ENCODE peak calls at places on chromosome 11, in five cellular contexts. One of them, this sample, is unnamed.
A peak's percentile ranks its signal among the peaks of the same experiment; 100 is the strongest.

GRCh38 chr11:5279678-5280077 is 9.9 kb upstream of the HBE1 start:
- DNase-seq in cardiac muscle cell: no peak
- DNase-seq in neural progenitor cell: no peak
- DNase-seq in esophagus squamous epithelium: no peak
- DNase-seq in HCT116: no peak
- DNase-seq in this sample: no peak

GRCh38 chr11:47166368-47166767 is 10.3 kb downstream of the ARFGAP2 start:
- DNase-seq in cardiac muscle cell: no peak
- DNase-seq in neural progenitor cell: no peak
- DNase-seq in esophagus squamous epithelium: no peak
- DNase-seq in HCT116: no peak
- DNase-seq in this sample: no peak

GRCh38 chr11:131739243-131739882 is 368.9 kb downstream of the NTM start:
- DNase-seq in cardiac muscle cell: no peak
- DNase-seq in neural progenitor cell: peak; percentile 40
- DNase-seq in esophagus squamous epithelium: no peak
- DNase-seq in HCT116: no peak
- DNase-seq in this sample: no peak

GRCh38 chr11:62575156-62575555 is 1.5 kb upstream of the EEF1G start:
- DNase-seq in cardiac muscle cell: no peak
- DNase-seq in neural progenitor cell: no peak
- DNase-seq in esophagus squamous epithelium: no peak
- DNase-seq in HCT116: no peak
- DNase-seq in this sample: peak; percentile 26

GRCh38 chr11:118697346-118697745 is 17.9 kb upstream of the TREH start:
- DNase-seq in cardiac muscle cell: no peak
- DNase-seq in neural progenitor cell: no peak
- DNase-seq in esophagus squamous epithelium: no peak
- DNase-seq in HCT116: no peak
- DNase-seq in this sample: no peak

GRCh38 chr11:28819741-28820140 is 711.6 kb downstream of the METTL15 start:
- DNase-seq in cardiac muscle cell: no peak
- DNase-seq in neural progenitor cell: no peak
- DNase-seq in esophagus squamous epithelium: no peak
- DNase-seq in HCT116: no peak
- DNase-seq in this sample: no peak

GRCh38 chr11:114774599-114775365 is 96.5 kb downstream of the NXPE2 start:
- DNase-seq in cardiac muscle cell: peak; percentile 87
- DNase-seq in neural progenitor cell: peak; percentile 88
- DNase-seq in esophagus squamous epithelium: no peak
- DNase-seq in HCT116: peak; percentile 0
- DNase-seq in this sample: peak; percentile 83

GRCh38 chr11:121291896-121292502 is 572 bp upstream of the SC5D start:
- DNase-seq in cardiac muscle cell: peak; percentile 43
- DNase-seq in neural progenitor cell: no peak
- DNase-seq in esophagus squamous epithelium: no peak
- DNase-seq in HCT116: no peak
- DNase-seq in this sample: no peak

GRCh38 chr11:103407641-103408040 is 298.4 kb downstream of the DYNC2H1 start:
- DNase-seq in cardiac muscle cell: no peak
- DNase-seq in neural progenitor cell: no peak
- DNase-seq in esophagus squamous epithelium: no peak
- DNase-seq in HCT116: no peak
- DNase-seq in this sample: no peak

GRCh38 chr11:108221401-108221800 is 1.0 kb downstream of the NPAT start:
- DNase-seq in cardiac muscle cell: no peak
- DNase-seq in neural progenitor cell: peak; percentile 37
- DNase-seq in esophagus squamous epithelium: no peak
- DNase-seq in HCT116: no peak
- DNase-seq in this sample: no peak

GRCh38 chr11:9708544-9708943 is 44.7 kb downstream of the SWAP70 start:
- DNase-seq in cardiac muscle cell: no peak
- DNase-seq in neural progenitor cell: no peak
- DNase-seq in esophagus squamous epithelium: no peak
- DNase-seq in HCT116: no peak
- DNase-seq in this sample: no peak

GRCh38 chr11:17552041-17552355 is 4.9 kb downstream of the OTOG start:
- DNase-seq in cardiac muscle cell: no peak
- DNase-seq in neural progenitor cell: no peak
- DNase-seq in esophagus squamous epithelium: no peak
- DNase-seq in HCT116: no peak
- DNase-seq in this sample: no peak

GRCh38 chr11:1868636-1869291 is 15.9 kb downstream of the LSP1 start:
- DNase-seq in cardiac muscle cell: no peak
- DNase-seq in neural progenitor cell: no peak
- DNase-seq in esophagus squamous epithelium: no peak
- DNase-seq in HCT116: no peak
- DNase-seq in this sample: no peak

GRCh38 chr11:61172888-61173287 is 11.7 kb upstream of the VPS37C start:
- DNase-seq in cardiac muscle cell: no peak
- DNase-seq in neural progenitor cell: no peak
- DNase-seq in esophagus squamous epithelium: no peak
- DNase-seq in HCT116: no peak
- DNase-seq in this sample: no peak

GRCh38 chr11:116072776-116073175 is 568.6 kb upstream of the CADM1 start:
- DNase-seq in cardiac muscle cell: no peak
- DNase-seq in neural progenitor cell: peak; percentile 49
- DNase-seq in esophagus squamous epithelium: no peak
- DNase-seq in HCT116: no peak
- DNase-seq in this sample: peak; percentile 73

GRCh38 chr11:113184498-113184897 is 129.9 kb upstream of the TTC12 start:
- DNase-seq in cardiac muscle cell: no peak
- DNase-seq in neural progenitor cell: no peak
- DNase-seq in esophagus squamous epithelium: no peak
- DNase-seq in HCT116: no peak
- DNase-seq in this sample: no peak

GRCh38 chr11:32018672-32019071 is 72.2 kb upstream of the RCN1 start:
- DNase-seq in cardiac muscle cell: no peak
- DNase-seq in neural progenitor cell: no peak
- DNase-seq in esophagus squamous epithelium: no peak
- DNase-seq in HCT116: no peak
- DNase-seq in this sample: no peak

GRCh38 chr11:125073616-125074483 is 10.7 kb downstream of the SLC37A2 start:
- DNase-seq in cardiac muscle cell: no peak
- DNase-seq in neural progenitor cell: no peak
- DNase-seq in esophagus squamous epithelium: no peak
- DNase-seq in HCT116: no peak
- DNase-seq in this sample: no peak

GRCh38 chr11:20161230-20161918 is 1.1 kb upstream of the DBX1 start:
- DNase-seq in cardiac muscle cell: peak; percentile 64
- DNase-seq in neural progenitor cell: peak; percentile 68
- DNase-seq in esophagus squamous epithelium: no peak
- DNase-seq in HCT116: no peak
- DNase-seq in this sample: peak; percentile 42

GRCh38 chr11:90113541-90113940 is 20.9 kb upstream of the NAALAD2 start:
- DNase-seq in cardiac muscle cell: no peak
- DNase-seq in neural progenitor cell: no peak
- DNase-seq in esophagus squamous epithelium: no peak
- DNase-seq in HCT116: no peak
- DNase-seq in this sample: no peak

GRCh38 chr11:10318527-10318802 is 13.6 kb downstream of the ADM start:
- DNase-seq in cardiac muscle cell: no peak
- DNase-seq in neural progenitor cell: no peak
- DNase-seq in esophagus squamous epithelium: no peak
- DNase-seq in HCT116: no peak
- DNase-seq in this sample: no peak

GRCh38 chr11:63843042-63843441 is 4.1 kb downstream of the MARK2 start:
- DNase-seq in cardiac muscle cell: no peak
- DNase-seq in neural progenitor cell: no peak
- DNase-seq in esophagus squamous epithelium: no peak
- DNase-seq in HCT116: no peak
- DNase-seq in this sample: no peak

GRCh38 chr11:14519692-14520085 is 497 bp downstream of the PSMA1 start:
- DNase-seq in cardiac muscle cell: no peak
- DNase-seq in neural progenitor cell: no peak
- DNase-seq in esophagus squamous epithelium: no peak
- DNase-seq in HCT116: no peak
- DNase-seq in this sample: no peak

GRCh38 chr11:64911142-64911541 is 5.9 kb downstream of the ATG2A start:
- DNase-seq in cardiac muscle cell: no peak
- DNase-seq in neural progenitor cell: no peak
- DNase-seq in esophagus squamous epithelium: no peak
- DNase-seq in HCT116: no peak
- DNase-seq in this sample: no peak

GRCh38 chr11:57656936-57657289 is 649 bp upstream of the CLP1 start:
- DNase-seq in cardiac muscle cell: no peak
- DNase-seq in neural progenitor cell: no peak
- DNase-seq in esophagus squamous epithelium: no peak
- DNase-seq in HCT116: no peak
- DNase-seq in this sample: no peak

GRCh38 chr11:71342116-71342515 is 89.7 kb upstream of the SHANK2 start:
- DNase-seq in cardiac muscle cell: no peak
- DNase-seq in neural progenitor cell: no peak
- DNase-seq in esophagus squamous epithelium: no peak
- DNase-seq in HCT116: no peak
- DNase-seq in this sample: no peak

GRCh38 chr11:103808246-103808645 is 228.2 kb upstream of the DDI1 start:
- DNase-seq in cardiac muscle cell: no peak
- DNase-seq in neural progenitor cell: no peak
- DNase-seq in esophagus squamous epithelium: no peak
- DNase-seq in HCT116: no peak
- DNase-seq in this sample: no peak

GRCh38 chr11:100851129-100851528 is 164.0 kb downstream of the ARHGAP42 start:
- DNase-seq in cardiac muscle cell: no peak
- DNase-seq in neural progenitor cell: no peak
- DNase-seq in esophagus squamous epithelium: no peak
- DNase-seq in HCT116: peak; percentile 41
- DNase-seq in this sample: no peak

DNA sequence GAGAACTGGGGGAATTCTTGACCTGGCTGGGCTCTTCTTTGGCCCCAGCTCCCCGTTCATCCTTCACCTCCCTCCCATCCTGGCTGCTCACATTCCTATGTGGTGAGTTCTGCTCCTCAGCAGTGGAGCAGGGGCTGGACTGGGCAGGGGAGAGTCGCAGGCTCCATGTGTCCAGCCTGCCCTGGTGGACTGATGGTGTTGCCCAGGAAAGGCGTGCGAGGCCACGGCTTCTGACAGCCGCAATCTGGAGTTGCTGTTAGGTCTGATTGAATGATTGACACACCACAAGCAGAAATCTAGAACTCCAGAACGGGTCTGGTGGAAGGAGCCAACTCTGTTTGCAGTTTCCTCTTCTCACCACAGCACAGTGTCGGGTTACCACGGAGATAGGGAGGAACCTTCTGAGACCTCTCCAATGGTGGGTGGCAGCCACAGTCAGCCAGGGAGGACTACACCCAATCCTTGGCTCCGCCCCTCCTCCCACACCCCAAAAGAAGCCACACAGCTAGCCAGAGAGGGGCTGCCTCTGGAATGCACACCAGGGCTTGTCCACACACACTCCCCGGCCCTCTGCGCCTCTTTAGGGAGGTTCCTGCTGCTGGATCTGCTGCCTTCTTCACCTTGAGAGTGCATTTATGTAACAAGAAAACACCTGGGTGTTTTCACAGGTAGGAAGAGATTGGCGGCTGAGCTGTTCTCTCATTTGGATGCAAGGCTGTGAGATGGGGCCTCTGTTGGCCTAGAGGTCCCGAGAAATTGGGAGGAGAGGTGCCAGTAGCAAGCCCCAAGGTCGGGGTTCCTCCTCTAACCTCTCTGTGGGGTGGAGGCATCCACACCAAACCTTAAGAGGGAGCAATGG is 56.4 kb upstream of the CD44 start:
- DNase-seq in cardiac muscle cell: peak; percentile 58
- DNase-seq in neural progenitor cell: peak; percentile 24
- DNase-seq in esophagus squamous epithelium: peak; percentile 33
- DNase-seq in HCT116: peak; percentile 81
- DNase-seq in this sample: no peak
- TF ChIP-seq CTCF in cardiac muscle cell: no peak
- TF ChIP-seq CTCF in neural progenitor cell: no peak
- TF ChIP-seq CTCF in esophagus squamous epithelium: no peak
- TF ChIP-seq CTCF in HCT116: peak; percentile 15
- TF ChIP-seq CTCF in this sample: no peak

GRCh38 chr11:74871037-74871436 is 77.9 kb downstream of the XRRA1 start:
- DNase-seq in cardiac muscle cell: no peak
- DNase-seq in neural progenitor cell: no peak
- DNase-seq in esophagus squamous epithelium: no peak
- DNase-seq in HCT116: no peak
- DNase-seq in this sample: no peak
- H3K9me3 ChIP-seq in cardiac muscle cell: no peaks in the 10 kb centered on the region
- H3K9me3 ChIP-seq in neural progenitor cell: peaks cover 37% of the 10 kb centered on the region
- H3K9me3 ChIP-seq in esophagus squamous epithelium: peaks cover 56% of the 10 kb centered on the region
- H3K9me3 ChIP-seq in HCT116: peaks cover 32% of the 10 kb centered on the region
- H3K9me3 ChIP-seq in this sample: peaks cover 25% of the 10 kb centered on the region

DNA sequence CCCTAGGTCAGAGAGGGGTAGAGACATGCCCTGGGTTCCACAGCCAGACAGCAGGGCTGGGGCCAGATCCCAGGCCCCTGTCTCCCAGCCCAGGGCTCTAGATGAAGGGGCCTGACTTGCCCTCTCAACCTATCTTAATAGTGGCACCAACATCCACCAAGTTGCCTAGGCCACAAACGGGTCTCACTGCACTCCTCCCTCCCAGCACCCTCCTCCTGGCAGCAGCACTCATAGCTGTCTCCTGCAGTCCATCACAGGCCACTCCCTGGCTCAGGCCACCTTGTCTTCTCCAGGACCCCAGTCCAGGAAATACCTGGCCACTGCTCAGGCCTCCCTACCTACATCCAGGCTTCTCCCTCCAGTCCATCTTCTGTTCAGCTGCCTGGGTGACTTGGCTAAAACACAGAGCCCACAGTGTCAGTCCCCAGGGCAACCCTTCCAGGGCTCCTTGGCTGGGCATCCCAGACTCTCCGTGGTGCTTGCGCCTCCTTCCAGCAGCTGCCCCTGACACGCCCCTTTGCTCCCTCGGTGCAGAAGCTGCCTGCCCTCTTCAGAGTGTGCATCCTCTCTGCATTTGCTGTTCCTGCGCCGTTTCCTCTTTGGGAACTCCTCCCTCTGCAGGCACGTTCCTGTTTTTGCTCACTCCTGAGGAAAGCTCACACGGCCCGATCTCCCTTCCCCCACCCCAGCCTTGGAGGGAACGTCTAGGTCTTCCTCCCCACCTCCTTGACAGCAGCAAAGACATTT is 40.5 kb downstream of the LRRC32 start:
- DNase-seq in cardiac muscle cell: no peak
- DNase-seq in neural progenitor cell: no peak
- DNase-seq in esophagus squamous epithelium: no peak
- DNase-seq in HCT116: no peak
- DNase-seq in this sample: no peak
- TF ChIP-seq CTCF in cardiac muscle cell: peak; percentile 19
- TF ChIP-seq CTCF in neural progenitor cell: no peak
- TF ChIP-seq CTCF in esophagus squamous epithelium: no peak
- TF ChIP-seq CTCF in HCT116: no peak
- TF ChIP-seq CTCF in this sample: no peak

GRCh38 chr11:134436781-134437180 is 24.7 kb upstream of the B3GAT1 start:
- DNase-seq in cardiac muscle cell: no peak
- DNase-seq in neural progenitor cell: no peak
- DNase-seq in esophagus squamous epithelium: no peak
- DNase-seq in HCT116: no peak
- DNase-seq in this sample: no peak

GRCh38 chr11:134440851-134441645 is 29.0 kb upstream of the B3GAT1 start:
- DNase-seq in cardiac muscle cell: no peak
- DNase-seq in neural progenitor cell: no peak
- DNase-seq in esophagus squamous epithelium: no peak
- DNase-seq in HCT116: no peak
- DNase-seq in this sample: no peak

GRCh38 chr11:134438533-134438932 is 26.5 kb upstream of the B3GAT1 start:
- DNase-seq in cardiac muscle cell: no peak
- DNase-seq in neural progenitor cell: no peak
- DNase-seq in esophagus squamous epithelium: no peak
- DNase-seq in HCT116: no peak
- DNase-seq in this sample: no peak

GRCh38 chr11:134439181-134439580 is 27.1 kb upstream of the B3GAT1 start:
- DNase-seq in cardiac muscle cell: no peak
- DNase-seq in neural progenitor cell: no peak
- DNase-seq in esophagus squamous epithelium: no peak
- DNase-seq in HCT116: no peak
- DNase-seq in this sample: peak; percentile 16

GRCh38 chr11:134437821-134438220 is 25.8 kb upstream of the B3GAT1 start:
- DNase-seq in cardiac muscle cell: no peak
- DNase-seq in neural progenitor cell: no peak
- DNase-seq in esophagus squamous epithelium: no peak
- DNase-seq in HCT116: no peak
- DNase-seq in this sample: no peak
- H3K9me3 ChIP-seq in cardiac muscle cell: no peaks in the 10 kb centered on the region
- H3K9me3 ChIP-seq in neural progenitor cell: no peaks in the 10 kb centered on the region
- H3K9me3 ChIP-seq in esophagus squamous epithelium: no peaks in the 10 kb centered on the region
- H3K9me3 ChIP-seq in HCT116: no peaks in the 10 kb centered on the region
- H3K9me3 ChIP-seq in this sample: no peaks in the 10 kb centered on the region